ENCODE peak calls at places on chromosomes 6 and 20, in seven cellular contexts. U is ovary; T is CD8-positive, alpha-beta T cell; E is A172; G is activated CD4-positive, alpha-beta T cell treated with anti-CD3 and anti-CD28 coated beads, Interleukin-2, amount 50 U/mL, for 1 hour; N is glutamatergic neuron; Q is GM03348. P is an unnamed sample.

GRCh38 chr20:24084281-24084680 is 95.7 kb upstream of the GGTLC1 start:
- DNase-seq in T (no peak), U (no peak), E (no peak), N (no peak), G (no peak), Q (no peak), P (no peak)

GRCh38 chr20:41570552-41570951 is 47.6 kb downstream of the CHD6 start:
- DNase-seq in G (no peak), N (no peak), E (no peak), U (no peak), Q (no peak), T (no peak), P (no peak)

GRCh38 chr20:11181964-11182363 is 508.2 kb upstream of the JAG1 start:
- DNase-seq in E (no peak), G (no peak), T (no peak), Q (no peak), U (no peak), N (no peak), P (no peak)

GRCh38 chr6:21227486-21227885 is 366.1 kb upstream of the SOX4 start:
- DNase-seq in Q (no peak), G (no peak), N (no peak), U (no peak), E (peak; percentile 31), T (no peak), P (no peak)

GRCh38 chr6:150245148-150245547 is 102.3 kb downstream of the PPP1R14C start:
- DNase-seq in G (no peak), U (no peak), E (no peak), N (no peak), T (no peak), Q (no peak), P (no peak)

GRCh38 chr6:6466967-6467761 is 121.4 kb upstream of the LY86 start:
- DNase-seq in E (peak; percentile 31), G (no peak), T (no peak), Q (no peak), N (no peak), U (no peak), P (peak; percentile 2)

GRCh38 chr6:118551673-118552063 is 3.6 kb downstream of the PLN start:
- DNase-seq in U (no peak), T (no peak), Q (peak; percentile 60), N (no peak), G (no peak), E (no peak), P (no peak)

GRCh38 chr6:152595507-152595906 is 41.7 kb downstream of the SYNE1 start:
- DNase-seq in U (no peak), G (no peak), E (no peak), N (no peak), Q (peak; percentile 24), T (no peak), P (no peak)

GRCh38 chr6:44533221-44533820 is 145.8 kb downstream of the CDC5L start:
- DNase-seq in T (peak; percentile 34), N (no peak), E (no peak), Q (no peak), G (no peak), U (no peak), P (no peak)

GRCh38 chr6:21745543-21746337 is 152.2 kb downstream of the SOX4 start:
- DNase-seq in N (no peak), G (no peak), E (no peak), T (no peak), U (no peak), Q (no peak), P (no peak)

GRCh38 chr6:100304575-100304974 is 160.1 kb downstream of the SIM1 start:
- DNase-seq in G (no peak), N (no peak), E (no peak), T (no peak), Q (no peak), U (no peak), P (no peak)

P was measured in NCI-H510A treated with DMSO at 0.1 percent for 48 hours.